ENCODE peak calls at places on chromosome 18, in ten cellular contexts. One of them, this sample, is unnamed.

GRCh38 chr18:62452280-62452824 is 70.5 kb upstream of the ZCCHC2 start:
- DNase-seq in left ventricle myocardium inferior: no peak
- DNase-seq in cardiac muscle cell: no peak
- DNase-seq in tibial nerve: no peak
- DNase-seq in heart left ventricle: no peak
- DNase-seq in hepatocyte: peak; percentile 53
- DNase-seq in AG04450: no peak
- DNase-seq in neural crest cell: no peak
- DNase-seq in AG09319: no peak
- DNase-seq in B cell: no peak
- DNase-seq in this sample: no peak

GRCh38 chr18:79396431-79397287 is 929 bp downstream of the NFATC1 start:
- DNase-seq in AG04450: no peak
- DNase-seq in AG09319: no peak
- DNase-seq in neural crest cell: no peak
- DNase-seq in heart left ventricle: peak; percentile 85
- DNase-seq in cardiac muscle cell: peak; percentile 71
- DNase-seq in hepatocyte: peak; percentile 68
- DNase-seq in left ventricle myocardium inferior: peak; percentile 66
- DNase-seq in tibial nerve: no peak
- DNase-seq in B cell: peak; percentile 83
- DNase-seq in this sample: no peak

GRCh38 chr18:79508565-79509535 is 113.1 kb downstream of the NFATC1 start:
- DNase-seq in neural crest cell: no peak
- DNase-seq in AG04450: no peak
- DNase-seq in B cell: no peak
- DNase-seq in hepatocyte: no peak
- DNase-seq in tibial nerve: peak; percentile 13
- DNase-seq in heart left ventricle: peak; percentile 61
- DNase-seq in cardiac muscle cell: no peak
- DNase-seq in left ventricle myocardium inferior: no peak
- DNase-seq in AG09319: no peak
- DNase-seq in this sample: peak; percentile 50

GRCh38 chr18:57430166-57430958 is 4.8 kb upstream of the ONECUT2 start:
- DNase-seq in tibial nerve: no peak
- DNase-seq in AG04450: no peak
- DNase-seq in B cell: no peak
- DNase-seq in AG09319: no peak
- DNase-seq in neural crest cell: peak; percentile 15
- DNase-seq in cardiac muscle cell: no peak
- DNase-seq in hepatocyte: no peak
- DNase-seq in left ventricle myocardium inferior: no peak
- DNase-seq in heart left ventricle: no peak
- DNase-seq in this sample: no peak

GRCh38 chr18:48039769-48040215 is 109.3 kb upstream of the SMAD2 start:
- DNase-seq in hepatocyte: no peak
- DNase-seq in B cell: no peak
- DNase-seq in tibial nerve: no peak
- DNase-seq in neural crest cell: no peak
- DNase-seq in cardiac muscle cell: no peak
- DNase-seq in AG09319: no peak
- DNase-seq in heart left ventricle: no peak
- DNase-seq in left ventricle myocardium inferior: no peak
- DNase-seq in AG04450: no peak
- DNase-seq in this sample: peak; percentile 30

GRCh38 chr18:1585881-1586488 is 681.3 kb downstream of the ADCYAP1 start:
- DNase-seq in cardiac muscle cell: peak; percentile 49
- DNase-seq in AG09319: peak; percentile 3
- DNase-seq in tibial nerve: no peak
- DNase-seq in B cell: no peak
- DNase-seq in neural crest cell: peak; percentile 1
- DNase-seq in left ventricle myocardium inferior: no peak
- DNase-seq in AG04450: no peak
- DNase-seq in hepatocyte: peak; percentile 28
- DNase-seq in heart left ventricle: no peak
- DNase-seq in this sample: no peak

GRCh38 chr18:21740724-21741510 is at the start of gene MIB1:
- DNase-seq in B cell: peak; percentile 79
- DNase-seq in neural crest cell: peak; percentile 99
- DNase-seq in left ventricle myocardium inferior: peak; percentile 67
- DNase-seq in AG09319: peak; percentile 91
- DNase-seq in tibial nerve: no peak
- DNase-seq in heart left ventricle: peak; percentile 100
- DNase-seq in cardiac muscle cell: peak; percentile 100
- DNase-seq in AG04450: peak; percentile 90
- DNase-seq in hepatocyte: peak; percentile 84
- DNase-seq in this sample: peak; percentile 47

GRCh38 chr18:63063171-63063570 is 256.4 kb downstream of the BCL2 start:
- DNase-seq in AG04450: no peak
- DNase-seq in tibial nerve: no peak
- DNase-seq in heart left ventricle: no peak
- DNase-seq in B cell: no peak
- DNase-seq in hepatocyte: no peak
- DNase-seq in AG09319: no peak
- DNase-seq in neural crest cell: no peak
- DNase-seq in left ventricle myocardium inferior: no peak
- DNase-seq in cardiac muscle cell: no peak
- DNase-seq in this sample: no peak

GRCh38 chr18:159037-159652 is 788 bp downstream of the USP14 start:
- DNase-seq in cardiac muscle cell: peak; percentile 1
- DNase-seq in left ventricle myocardium inferior: no peak
- DNase-seq in AG04450: no peak
- DNase-seq in hepatocyte: peak; percentile 17
- DNase-seq in heart left ventricle: no peak
- DNase-seq in AG09319: no peak
- DNase-seq in tibial nerve: no peak
- DNase-seq in neural crest cell: no peak
- DNase-seq in B cell: no peak
- DNase-seq in this sample: no peak

GRCh38 chr18:14025306-14025940 is 106.8 kb downstream of the ZNF519 start:
- DNase-seq in heart left ventricle: no peak
- DNase-seq in left ventricle myocardium inferior: no peak
- DNase-seq in cardiac muscle cell: no peak
- DNase-seq in neural crest cell: no peak
- DNase-seq in tibial nerve: no peak
- DNase-seq in AG09319: no peak
- DNase-seq in hepatocyte: no peak
- DNase-seq in AG04450: no peak
- DNase-seq in B cell: no peak
- DNase-seq in this sample: no peak

GRCh38 chr18:65221736-65222135 is 529.1 kb upstream of the CDH7 start:
- DNase-seq in B cell: no peak
- DNase-seq in tibial nerve: no peak
- DNase-seq in neural crest cell: no peak
- DNase-seq in hepatocyte: no peak
- DNase-seq in AG04450: no peak
- DNase-seq in AG09319: no peak
- DNase-seq in cardiac muscle cell: no peak
- DNase-seq in left ventricle myocardium inferior: no peak
- DNase-seq in heart left ventricle: no peak
- DNase-seq in this sample: no peak

GRCh38 chr18:3481696-3482210 is 31.8 kb downstream of the TGIF1 start:
- DNase-seq in B cell: no peak
- DNase-seq in hepatocyte: peak; percentile 48
- DNase-seq in cardiac muscle cell: peak; percentile 63
- DNase-seq in left ventricle myocardium inferior: no peak
- DNase-seq in tibial nerve: no peak
- DNase-seq in AG04450: peak; percentile 13
- DNase-seq in AG09319: no peak
- DNase-seq in neural crest cell: peak; percentile 29
- DNase-seq in heart left ventricle: no peak
- DNase-seq in this sample: no peak

GRCh38 chr18:79950440-79951341 is 762 bp downstream of the SLC66A2 start:
- DNase-seq in left ventricle myocardium inferior: no peak
- DNase-seq in hepatocyte: peak; percentile 68
- DNase-seq in cardiac muscle cell: peak; percentile 62
- DNase-seq in AG09319: no peak
- DNase-seq in B cell: peak; percentile 73
- DNase-seq in AG04450: no peak
- DNase-seq in neural crest cell: no peak
- DNase-seq in heart left ventricle: peak; percentile 62
- DNase-seq in tibial nerve: no peak
- DNase-seq in this sample: peak; percentile 49

GRCh38 chr18:7914834-7915670 is 347.9 kb downstream of the PTPRM start:
- DNase-seq in left ventricle myocardium inferior: no peak
- DNase-seq in cardiac muscle cell: no peak
- DNase-seq in tibial nerve: no peak
- DNase-seq in neural crest cell: no peak
- DNase-seq in hepatocyte: no peak
- DNase-seq in AG04450: no peak
- DNase-seq in AG09319: no peak
- DNase-seq in heart left ventricle: no peak
- DNase-seq in B cell: no peak
- DNase-seq in this sample: no peak

GRCh38 chr18:52903858-52904257 is 563.9 kb downstream of the DCC start:
- DNase-seq in AG04450: no peak
- DNase-seq in B cell: no peak
- DNase-seq in heart left ventricle: no peak
- DNase-seq in hepatocyte: peak; percentile 72
- DNase-seq in AG09319: no peak
- DNase-seq in left ventricle myocardium inferior: peak; percentile 20
- DNase-seq in tibial nerve: no peak
- DNase-seq in cardiac muscle cell: peak; percentile 77
- DNase-seq in neural crest cell: peak; percentile 62
- DNase-seq in this sample: no peak
- TF ChIP-seq CTCF in AG04450: peak; percentile 37
- TF ChIP-seq CTCF in B cell: peak; percentile 14
- TF ChIP-seq CTCF in heart left ventricle: peak; percentile 19
- TF ChIP-seq CTCF in hepatocyte: peak; percentile 73
- TF ChIP-seq CTCF in AG09319: no peak
- TF ChIP-seq CTCF in left ventricle myocardium inferior: peak; percentile 51
- TF ChIP-seq CTCF in tibial nerve: peak; percentile 33
- TF ChIP-seq CTCF in cardiac muscle cell: peak; percentile 34
- TF ChIP-seq CTCF in neural crest cell: peak; percentile 90
- TF ChIP-seq CTCF in this sample: no peak

GRCh38 chr18:12325726-12326245 is 17.7 kb downstream of the TUBB6 start:
- DNase-seq in hepatocyte: no peak
- DNase-seq in B cell: no peak
- DNase-seq in tibial nerve: no peak
- DNase-seq in left ventricle myocardium inferior: no peak
- DNase-seq in cardiac muscle cell: no peak
- DNase-seq in heart left ventricle: no peak
- DNase-seq in AG04450: no peak
- DNase-seq in neural crest cell: no peak
- DNase-seq in AG09319: no peak
- DNase-seq in this sample: no peak

GRCh38 chr18:12328179-12328823 is 20.3 kb downstream of the TUBB6 start:
- DNase-seq in cardiac muscle cell: no peak
- DNase-seq in hepatocyte: no peak
- DNase-seq in AG09319: no peak
- DNase-seq in neural crest cell: no peak
- DNase-seq in left ventricle myocardium inferior: no peak
- DNase-seq in heart left ventricle: no peak
- DNase-seq in B cell: no peak
- DNase-seq in tibial nerve: no peak
- DNase-seq in AG04450: no peak
- DNase-seq in this sample: no peak

GRCh38 chr18:12329125-12329698 is 21.2 kb downstream of the TUBB6 start:
- DNase-seq in heart left ventricle: no peak
- DNase-seq in neural crest cell: no peak
- DNase-seq in left ventricle myocardium inferior: no peak
- DNase-seq in tibial nerve: no peak
- DNase-seq in AG04450: no peak
- DNase-seq in hepatocyte: no peak
- DNase-seq in B cell: peak; percentile 6
- DNase-seq in AG09319: no peak
- DNase-seq in cardiac muscle cell: no peak
- DNase-seq in this sample: no peak

GRCh38 chr18:12326711-12327460 is 18.8 kb downstream of the TUBB6 start:
- DNase-seq in cardiac muscle cell: no peak
- DNase-seq in heart left ventricle: no peak
- DNase-seq in neural crest cell: no peak
- DNase-seq in B cell: no peak
- DNase-seq in tibial nerve: no peak
- DNase-seq in AG09319: no peak
- DNase-seq in AG04450: no peak
- DNase-seq in left ventricle myocardium inferior: no peak
- DNase-seq in hepatocyte: no peak
- DNase-seq in this sample: no peak

DNA sequence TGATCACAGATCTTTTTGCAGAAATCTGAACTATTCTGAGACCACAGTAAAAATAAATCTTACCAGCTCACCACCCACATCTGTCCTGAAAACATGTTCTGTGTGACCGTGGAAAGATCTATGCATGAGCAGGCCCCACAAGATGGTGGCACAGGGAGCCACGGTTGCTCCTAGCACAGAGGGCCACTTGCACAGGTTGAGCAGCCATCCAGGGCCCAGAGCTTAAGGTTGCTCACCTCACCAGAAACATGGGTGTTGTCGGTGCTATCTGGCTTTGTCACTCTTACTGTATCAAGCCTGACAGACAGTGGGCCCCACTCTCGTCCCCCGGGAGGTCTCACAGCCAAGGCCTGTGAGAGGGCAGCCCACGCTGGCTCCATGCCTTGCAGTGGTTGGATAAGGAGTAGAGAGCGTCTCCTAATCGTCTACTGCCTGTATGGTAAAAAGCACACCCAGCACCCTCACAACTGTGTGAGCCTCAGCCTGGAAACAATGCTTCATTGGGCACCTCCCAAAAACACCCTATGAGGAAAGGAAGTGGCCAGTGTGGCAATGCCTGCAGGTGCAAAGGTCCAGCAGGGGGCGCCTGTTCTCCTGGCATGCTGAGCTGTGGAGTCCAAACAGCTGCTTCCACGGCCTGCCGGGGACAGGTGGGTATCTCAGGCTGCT is 19.6 kb downstream of the TUBB6 start:
- DNase-seq in tibial nerve: peak; percentile 56
- DNase-seq in heart left ventricle: peak; percentile 91
- DNase-seq in cardiac muscle cell: peak; percentile 84
- DNase-seq in AG09319: no peak
- DNase-seq in neural crest cell: peak; percentile 81
- DNase-seq in hepatocyte: peak; percentile 80
- DNase-seq in B cell: peak; percentile 70
- DNase-seq in AG04450: no peak
- DNase-seq in left ventricle myocardium inferior: peak; percentile 85
- DNase-seq in this sample: peak; percentile 80
- TF ChIP-seq CTCF in tibial nerve: peak; percentile 55
- TF ChIP-seq CTCF in heart left ventricle: peak; percentile 66
- TF ChIP-seq CTCF in cardiac muscle cell: peak; percentile 96
- TF ChIP-seq CTCF in AG09319: peak; percentile 86
- TF ChIP-seq CTCF in neural crest cell: peak; percentile 83
- TF ChIP-seq CTCF in hepatocyte: peak; percentile 58
- TF ChIP-seq CTCF in B cell: peak; percentile 79
- TF ChIP-seq CTCF in AG04450: peak; percentile 83
- TF ChIP-seq CTCF in left ventricle myocardium inferior: peak; percentile 83
- TF ChIP-seq CTCF in this sample: peak; percentile 95

GRCh38 chr18:5975111-5975622 is 79.8 kb upstream of the TMEM200C start:
- DNase-seq in tibial nerve: no peak
- DNase-seq in AG09319: peak; percentile 16
- DNase-seq in AG04450: peak; percentile 49
- DNase-seq in heart left ventricle: no peak
- DNase-seq in cardiac muscle cell: no peak
- DNase-seq in B cell: no peak
- DNase-seq in neural crest cell: no peak
- DNase-seq in left ventricle myocardium inferior: no peak
- DNase-seq in hepatocyte: no peak
- DNase-seq in this sample: no peak
- TF ChIP-seq CTCF in tibial nerve: no peak
- TF ChIP-seq CTCF in AG09319: no peak
- TF ChIP-seq CTCF in AG04450: peak; percentile 29
- TF ChIP-seq CTCF in heart left ventricle: no peak
- TF ChIP-seq CTCF in cardiac muscle cell: no peak
- TF ChIP-seq CTCF in B cell: no peak
- TF ChIP-seq CTCF in neural crest cell: no peak
- TF ChIP-seq CTCF in left ventricle myocardium inferior: no peak
- TF ChIP-seq CTCF in hepatocyte: no peak
- TF ChIP-seq CTCF in this sample: no peak

GRCh38 chr18:76633504-76634259 is 138.6 kb upstream of the ZNF516 start:
- DNase-seq in heart left ventricle: no peak
- DNase-seq in cardiac muscle cell: no peak
- DNase-seq in AG04450: no peak
- DNase-seq in AG09319: no peak
- DNase-seq in tibial nerve: no peak
- DNase-seq in neural crest cell: no peak
- DNase-seq in B cell: no peak
- DNase-seq in left ventricle myocardium inferior: no peak
- DNase-seq in hepatocyte: no peak
- DNase-seq in this sample: no peak
- TF ChIP-seq CTCF in heart left ventricle: no peak
- TF ChIP-seq CTCF in cardiac muscle cell: no peak
- TF ChIP-seq CTCF in AG04450: no peak
- TF ChIP-seq CTCF in AG09319: no peak
- TF ChIP-seq CTCF in tibial nerve: no peak
- TF ChIP-seq CTCF in neural crest cell: no peak
- TF ChIP-seq CTCF in B cell: no peak
- TF ChIP-seq CTCF in left ventricle myocardium inferior: no peak
- TF ChIP-seq CTCF in hepatocyte: no peak
- TF ChIP-seq CTCF in this sample: no peak